ENCODE peak calls at places on chromosomes 2 and 18, in seven cellular contexts. One of them, this sample, is unnamed.
A peak's percentile ranks its signal among the peaks of the same experiment; 100 is the strongest.

GRCh38 chr2:230666885-230667712 is 45.5 kb upstream of the CAB39 start:
- DNase-seq in HepG2: no peak
- DNase-seq in sigmoid colon: no peak
- DNase-seq in AG04450: no peak
- DNase-seq in thyroid gland: no peak
- DNase-seq in PC-3: peak; percentile 42
- DNase-seq in right lobe of liver: no peak
- DNase-seq in this sample: no peak

GRCh38 chr2:39141346-39142011 is 20.6 kb upstream of the SOS1 start:
- DNase-seq in HepG2: no peak
- DNase-seq in sigmoid colon: no peak
- DNase-seq in AG04450: no peak
- DNase-seq in thyroid gland: no peak
- DNase-seq in PC-3: peak; percentile 77
- DNase-seq in right lobe of liver: no peak
- DNase-seq in this sample: no peak

GRCh38 chr2:109091526-109091925 is 37.5 kb upstream of the SH3RF3 start:
- DNase-seq in HepG2: no peak
- DNase-seq in sigmoid colon: no peak
- DNase-seq in AG04450: no peak
- DNase-seq in thyroid gland: no peak
- DNase-seq in PC-3: no peak
- DNase-seq in right lobe of liver: no peak
- DNase-seq in this sample: no peak

GRCh38 chr2:237715459-237715947 is 83.1 kb upstream of the RBM44 start:
- DNase-seq in HepG2: peak; percentile 92
- DNase-seq in sigmoid colon: peak; percentile 63
- DNase-seq in AG04450: no peak
- DNase-seq in thyroid gland: no peak
- DNase-seq in PC-3: no peak
- DNase-seq in right lobe of liver: peak; percentile 62
- DNase-seq in this sample: no peak

GRCh38 chr2:225889452-225889851 is 489.9 kb downstream of the NYAP2 start:
- DNase-seq in HepG2: peak; percentile 57
- DNase-seq in sigmoid colon: no peak
- DNase-seq in AG04450: peak; percentile 74
- DNase-seq in thyroid gland: peak; percentile 5
- DNase-seq in PC-3: peak; percentile 75
- DNase-seq in right lobe of liver: no peak
- DNase-seq in this sample: peak; percentile 16

GRCh38 chr2:241489733-241490443 is 18.5 kb downstream of the STK25 start:
- DNase-seq in HepG2: no peak
- DNase-seq in sigmoid colon: no peak
- DNase-seq in AG04450: no peak
- DNase-seq in thyroid gland: no peak
- DNase-seq in PC-3: no peak
- DNase-seq in right lobe of liver: no peak
- DNase-seq in this sample: no peak

GRCh38 chr18:74110983-74111382 is 36.7 kb downstream of the FBXO15 start:
- DNase-seq in HepG2: no peak
- DNase-seq in sigmoid colon: no peak
- DNase-seq in AG04450: no peak
- DNase-seq in thyroid gland: no peak
- DNase-seq in PC-3: no peak
- DNase-seq in right lobe of liver: no peak
- DNase-seq in this sample: no peak

GRCh38 chr2:207491086-207491485 is 38.7 kb upstream of the CREB1 start:
- DNase-seq in HepG2: no peak
- DNase-seq in sigmoid colon: no peak
- DNase-seq in AG04450: no peak
- DNase-seq in thyroid gland: no peak
- DNase-seq in PC-3: no peak
- DNase-seq in right lobe of liver: no peak
- DNase-seq in this sample: no peak

GRCh38 chr2:16314001-16314400 is 351.6 kb downstream of the CYRIA start:
- DNase-seq in HepG2: no peak
- DNase-seq in sigmoid colon: no peak
- DNase-seq in AG04450: no peak
- DNase-seq in thyroid gland: no peak
- DNase-seq in PC-3: no peak
- DNase-seq in right lobe of liver: no peak
- DNase-seq in this sample: no peak

GRCh38 chr18:7711495-7711894 is 144.4 kb downstream of the PTPRM start:
- DNase-seq in HepG2: no peak
- DNase-seq in sigmoid colon: no peak
- DNase-seq in AG04450: no peak
- DNase-seq in thyroid gland: no peak
- DNase-seq in PC-3: no peak
- DNase-seq in right lobe of liver: no peak
- DNase-seq in this sample: no peak

GRCh38 chr18:59488899-59489298 is 129.8 kb upstream of the LMAN1 start:
- DNase-seq in HepG2: no peak
- DNase-seq in sigmoid colon: no peak
- DNase-seq in AG04450: no peak
- DNase-seq in thyroid gland: no peak
- DNase-seq in PC-3: no peak
- DNase-seq in right lobe of liver: no peak
- DNase-seq in this sample: no peak

GRCh38 chr2:12044857-12045256 is 298.4 kb downstream of the LPIN1 start:
- DNase-seq in HepG2: no peak
- DNase-seq in sigmoid colon: no peak
- DNase-seq in AG04450: no peak
- DNase-seq in thyroid gland: no peak
- DNase-seq in PC-3: no peak
- DNase-seq in right lobe of liver: no peak
- DNase-seq in this sample: no peak

GRCh38 chr2:118430510-118431187 is 342.4 kb downstream of the INSIG2 start:
- DNase-seq in HepG2: no peak
- DNase-seq in sigmoid colon: no peak
- DNase-seq in AG04450: no peak
- DNase-seq in thyroid gland: no peak
- DNase-seq in PC-3: peak; percentile 89
- DNase-seq in right lobe of liver: no peak
- DNase-seq in this sample: no peak

GRCh38 chr2:212523756-212524155 is 14.8 kb downstream of the ERBB4 start:
- DNase-seq in HepG2: no peak
- DNase-seq in sigmoid colon: no peak
- DNase-seq in AG04450: no peak
- DNase-seq in thyroid gland: no peak
- DNase-seq in PC-3: no peak
- DNase-seq in right lobe of liver: no peak
- DNase-seq in this sample: no peak

GRCh38 chr18:51666717-51667320 is 469.3 kb upstream of the MEX3C start:
- DNase-seq in HepG2: no peak
- DNase-seq in sigmoid colon: peak; percentile 68
- DNase-seq in AG04450: no peak
- DNase-seq in thyroid gland: peak; percentile 30
- DNase-seq in PC-3: peak; percentile 12
- DNase-seq in right lobe of liver: no peak
- DNase-seq in this sample: no peak

GRCh38 chr2:127398239-127398590 is 10.4 kb upstream of the MAP3K2 start:
- DNase-seq in HepG2: peak; percentile 78
- DNase-seq in sigmoid colon: peak; percentile 91
- DNase-seq in AG04450: peak; percentile 53
- DNase-seq in thyroid gland: peak; percentile 95
- DNase-seq in PC-3: peak; percentile 97
- DNase-seq in right lobe of liver: no peak
- DNase-seq in this sample: no peak

GRCh38 chr2:240405133-240405532 is 30.3 kb upstream of the GPC1 start:
- DNase-seq in HepG2: no peak
- DNase-seq in sigmoid colon: peak; percentile 52
- DNase-seq in AG04450: no peak
- DNase-seq in thyroid gland: no peak
- DNase-seq in PC-3: no peak
- DNase-seq in right lobe of liver: peak; percentile 33
- DNase-seq in this sample: no peak

GRCh38 chr2:225737556-225737955 is 338.0 kb downstream of the NYAP2 start:
- DNase-seq in HepG2: no peak
- DNase-seq in sigmoid colon: no peak
- DNase-seq in AG04450: no peak
- DNase-seq in thyroid gland: no peak
- DNase-seq in PC-3: peak; percentile 83
- DNase-seq in right lobe of liver: no peak
- DNase-seq in this sample: no peak

GRCh38 chr2:183892315-183892941 is 705.9 kb upstream of the ZNF804A start:
- DNase-seq in HepG2: no peak
- DNase-seq in sigmoid colon: no peak
- DNase-seq in AG04450: no peak
- DNase-seq in thyroid gland: no peak
- DNase-seq in PC-3: no peak
- DNase-seq in right lobe of liver: no peak
- DNase-seq in this sample: no peak

GRCh38 chr2:9590635-9591034 is 35.0 kb upstream of the ADAM17 start:
- DNase-seq in HepG2: no peak
- DNase-seq in sigmoid colon: no peak
- DNase-seq in AG04450: no peak
- DNase-seq in thyroid gland: no peak
- DNase-seq in PC-3: peak; percentile 26
- DNase-seq in right lobe of liver: no peak
- DNase-seq in this sample: no peak

GRCh38 chr18:24868760-24869237 is 408.4 kb downstream of the HRH4 start:
- DNase-seq in HepG2: no peak
- DNase-seq in sigmoid colon: no peak
- DNase-seq in AG04450: no peak
- DNase-seq in thyroid gland: no peak
- DNase-seq in PC-3: peak; percentile 90
- DNase-seq in right lobe of liver: no peak
- DNase-seq in this sample: no peak

GRCh38 chr18:28267276-28267675 is 90.3 kb upstream of the CDH2 start:
- DNase-seq in HepG2: no peak
- DNase-seq in sigmoid colon: no peak
- DNase-seq in AG04450: no peak
- DNase-seq in thyroid gland: no peak
- DNase-seq in PC-3: no peak
- DNase-seq in right lobe of liver: no peak
- DNase-seq in this sample: no peak

GRCh38 chr18:33577688-33578370 is at the start of gene ASXL3:
- DNase-seq in HepG2: no peak
- DNase-seq in sigmoid colon: peak; percentile 80
- DNase-seq in AG04450: no peak
- DNase-seq in thyroid gland: peak; percentile 74
- DNase-seq in PC-3: no peak
- DNase-seq in right lobe of liver: peak; percentile 73
- DNase-seq in this sample: no peak

GRCh38 chr2:44362207-44363015 is 664 bp downstream of the CAMKMT start:
- DNase-seq in HepG2: peak; percentile 18
- DNase-seq in sigmoid colon: peak; percentile 76
- DNase-seq in AG04450: no peak
- DNase-seq in thyroid gland: peak; percentile 36
- DNase-seq in PC-3: peak; percentile 52
- DNase-seq in right lobe of liver: no peak
- DNase-seq in this sample: no peak

DNA sequence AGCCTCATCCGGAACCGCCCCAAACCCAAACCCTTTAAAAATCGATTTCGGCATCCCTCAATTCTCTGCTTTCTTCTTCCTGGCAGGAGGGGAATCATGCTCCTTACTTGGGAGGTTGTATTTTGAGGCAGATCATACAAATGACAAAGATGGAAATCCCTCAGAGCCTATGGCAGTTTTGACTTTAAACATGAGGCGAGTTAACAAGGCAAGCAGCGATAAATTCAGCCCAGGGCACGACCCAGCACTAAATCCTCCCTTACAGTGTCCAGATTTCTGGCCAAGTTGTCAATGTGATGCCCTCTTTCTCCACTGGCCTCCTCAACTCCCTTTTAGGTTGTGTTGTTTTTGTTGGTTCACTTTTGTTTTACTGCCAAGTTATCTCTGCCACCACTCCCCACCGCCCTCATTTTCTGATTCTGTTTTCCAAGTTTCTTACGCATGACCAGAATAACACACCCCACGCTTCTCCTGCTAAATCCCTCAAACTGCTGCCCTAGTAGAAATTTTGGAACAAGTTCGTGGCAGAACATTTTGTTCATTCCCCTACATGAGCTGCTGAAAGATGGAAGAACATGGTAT is 68.3 kb downstream of the CTAGE1 start:
- DNase-seq in HepG2: no peak
- DNase-seq in sigmoid colon: no peak
- DNase-seq in AG04450: no peak
- DNase-seq in thyroid gland: no peak
- DNase-seq in PC-3: no peak
- DNase-seq in right lobe of liver: no peak
- DNase-seq in this sample: no peak
- H3K4me3 ChIP-seq in HepG2: no peak overlapping the region
- H3K4me3 ChIP-seq in sigmoid colon: peak overlapping the region; percentile 23
- H3K4me3 ChIP-seq in AG04450: no peak overlapping the region
- H3K4me3 ChIP-seq in thyroid gland: peak overlapping the region; percentile 34
- H3K4me3 ChIP-seq in PC-3: no peak overlapping the region
- H3K4me3 ChIP-seq in right lobe of liver: peak overlapping the region; percentile 58
- H3K4me3 ChIP-seq in this sample: no peak overlapping the region

GRCh38 chr2:105812180-105813044 is 67.7 kb downstream of the NCK2 start:
- DNase-seq in HepG2: peak; percentile 60
- DNase-seq in sigmoid colon: no peak
- DNase-seq in AG04450: peak; percentile 64
- DNase-seq in thyroid gland: peak; percentile 89
- DNase-seq in PC-3: no peak
- DNase-seq in right lobe of liver: no peak
- DNase-seq in this sample: no peak
- H3K9me3 ChIP-seq in HepG2: no peaks in the 10 kb centered on the region
- H3K9me3 ChIP-seq in sigmoid colon: no peaks in the 10 kb centered on the region
- H3K9me3 ChIP-seq in AG04450: no peaks in the 10 kb centered on the region
- H3K9me3 ChIP-seq in thyroid gland: no peaks in the 10 kb centered on the region
- H3K9me3 ChIP-seq in PC-3: no peaks in the 10 kb centered on the region
- H3K9me3 ChIP-seq in right lobe of liver: no peaks in the 10 kb centered on the region
- H3K9me3 ChIP-seq in this sample: no peaks in the 10 kb centered on the region

GRCh38 chr2:216635171-216635570 is 2.0 kb downstream of the IGFBP2 start:
- DNase-seq in HepG2: no peak
- DNase-seq in sigmoid colon: no peak
- DNase-seq in AG04450: no peak
- DNase-seq in thyroid gland: no peak
- DNase-seq in PC-3: no peak
- DNase-seq in right lobe of liver: no peak
- DNase-seq in this sample: no peak

GRCh38 chr2:216633616-216634316 is 546 bp downstream of the IGFBP2 start:
- DNase-seq in HepG2: no peak
- DNase-seq in sigmoid colon: no peak
- DNase-seq in AG04450: no peak
- DNase-seq in thyroid gland: peak; percentile 57
- DNase-seq in PC-3: peak; percentile 25
- DNase-seq in right lobe of liver: no peak
- DNase-seq in this sample: no peak

GRCh38 chr2:216634317-216635148 is 1.3 kb downstream of the IGFBP2 start:
- DNase-seq in HepG2: no peak
- DNase-seq in sigmoid colon: no peak
- DNase-seq in AG04450: no peak
- DNase-seq in thyroid gland: no peak
- DNase-seq in PC-3: no peak
- DNase-seq in right lobe of liver: no peak
- DNase-seq in this sample: no peak

GRCh38 chr2:216632952-216633615 is at the start of gene IGFBP2:
- DNase-seq in HepG2: no peak
- DNase-seq in sigmoid colon: no peak
- DNase-seq in AG04450: no peak
- DNase-seq in thyroid gland: peak; percentile 25
- DNase-seq in PC-3: peak; percentile 44
- DNase-seq in right lobe of liver: peak; percentile 71
- DNase-seq in this sample: no peak

GRCh38 chr2:216632321-216632951 is 784 bp upstream of the IGFBP2 start:
- DNase-seq in HepG2: no peak
- DNase-seq in sigmoid colon: no peak
- DNase-seq in AG04450: no peak
- DNase-seq in thyroid gland: no peak
- DNase-seq in PC-3: peak; percentile 27
- DNase-seq in right lobe of liver: no peak
- DNase-seq in this sample: no peak
- H3K27me3 ChIP-seq in HepG2: peaks cover 8% of the 10 kb centered on the region
- H3K27me3 ChIP-seq in sigmoid colon: peaks cover 28% of the 10 kb centered on the region
- H3K27me3 ChIP-seq in AG04450: peaks cover 24% of the 10 kb centered on the region
- H3K27me3 ChIP-seq in thyroid gland: no peaks in the 10 kb centered on the region
- H3K27me3 ChIP-seq in PC-3: peaks cover 9% of the 10 kb centered on the region
- H3K27me3 ChIP-seq in right lobe of liver: no peaks in the 10 kb centered on the region
- H3K27me3 ChIP-seq in this sample: no peaks in the 10 kb centered on the region

GRCh38 chr2:131724019-131724418 is 196.3 kb downstream of the CCDC74A start:
- DNase-seq in HepG2: no peak
- DNase-seq in sigmoid colon: no peak
- DNase-seq in AG04450: no peak
- DNase-seq in thyroid gland: peak; percentile 13
- DNase-seq in PC-3: no peak
- DNase-seq in right lobe of liver: peak; percentile 46
- DNase-seq in this sample: no peak
- H3K4me3 ChIP-seq in HepG2: no peak overlapping the region
- H3K4me3 ChIP-seq in sigmoid colon: no peak overlapping the region
- H3K4me3 ChIP-seq in AG04450: no peak overlapping the region
- H3K4me3 ChIP-seq in thyroid gland: no peak overlapping the region
- H3K4me3 ChIP-seq in PC-3: no peak overlapping the region
- H3K4me3 ChIP-seq in right lobe of liver: no peak overlapping the region
- H3K4me3 ChIP-seq in this sample: no peak overlapping the region

This sample was measured in iPS DF 6.9.